ENCODE peak calls at places on chromosomes 13 and 19, in six cellular contexts. E is activated CD4-positive, alpha-beta T cell treated with anti-CD3 and anti-CD28 coated beads, Interleukin-2, amount 10 ng/mL, durations not matched to agents 7 days and 5 days; W is ELR; V is pancreas; H is HEK293T; S is uterus. M is an unnamed sample.

GRCh38 chr19:6278740-6279619 is 795 bp downstream of the MLLT1 start:
- DNase-seq in W (no peak), E (no peak), S (peak; percentile 28), V (peak; percentile 63), H (no peak), M (no peak)

GRCh38 chr19:53903055-53903680 is 5.9 kb upstream of the CACNG7 start:
- DNase-seq in V (no peak), S (no peak), H (no peak), W (peak; percentile 50), E (peak; percentile 72), M (no peak)

GRCh38 chr13:111202745-111203144 is 87.6 kb downstream of the ARHGEF7 start:
- DNase-seq in H (peak; percentile 31), E (no peak), V (no peak), S (peak; percentile 51), W (peak; percentile 77), M (no peak)

GRCh38 chr13:57425531-57425930 is 206.0 kb upstream of the PCDH17 start:
- DNase-seq in S (no peak), E (no peak), H (no peak), W (no peak), V (no peak), M (no peak)

GRCh38 chr13:76330756-76331155 is 555.4 kb downstream of the KCTD12 start:
- DNase-seq in H (no peak), W (no peak), V (no peak), S (no peak), E (no peak), M (no peak)

GRCh38 chr13:109783815-109784589 is 2.4 kb downstream of the IRS2 start:
- DNase-seq in S (no peak), V (peak; percentile 36), E (no peak), H (no peak), W (no peak), M (no peak)

GRCh38 chr19:19501798-19502197 is 13.6 kb downstream of the TSSK6 start:
- DNase-seq in E (no peak), V (no peak), S (no peak), H (no peak), W (no peak), M (no peak)

GRCh38 chr13:42832341-42833153 is 51.2 kb downstream of the FAM216B start:
- DNase-seq in H (no peak), E (no peak), S (no peak), V (no peak), W (peak; percentile 91), M (no peak)

GRCh38 chr13:84096221-84096620 is 213.9 kb upstream of the SLITRK1 start:
- DNase-seq in S (no peak), E (no peak), V (no peak), H (no peak), W (peak; percentile 39), M (no peak)

GRCh38 chr19:5090780-5091575 is 122.1 kb downstream of the KDM4B start:
- DNase-seq in H (no peak), S (peak; percentile 40), E (no peak), V (no peak), W (no peak), M (no peak)

M was measured in thoracic aorta.